ENCODE peak calls at places on chromosomes 2 and 18, in four cellular contexts. G is breast epithelium, Z is mesendoderm, R is brain microvascular endothelial cell. W is an unnamed sample.

GRCh38 chr2:69623236-69623635 is 20.3 kb downstream of the AAK1 start:
- DNase-seq in G (no peak), Z (no peak), R (no peak), W (no peak)

GRCh38 chr18:55781481-55781957 is 193.5 kb upstream of the TCF4 start:
- DNase-seq in G (no peak), Z (peak), R (peak), W (peak)

GRCh38 chr2:129460643-129461198 is 518.7 kb upstream of the RAB6C start:
- DNase-seq in G (no peak), Z (no peak), R (no peak), W (no peak)

GRCh38 chr2:18596993-18597392 is 7.6 kb upstream of the NT5C1B start:
- DNase-seq in G (no peak), Z (no peak), R (no peak), W (no peak)

GRCh38 chr2:200627110-200627770 is 41.4 kb downstream of the AOX1 start:
- DNase-seq in G (no peak), Z (no peak), R (no peak), W (no peak)

GRCh38 chr2:233044974-233045535 is 12.6 kb downstream of the NEU2 start:
- DNase-seq in G (no peak), Z (no peak), R (no peak), W (no peak)

GRCh38 chr18:62637807-62638687 is 77.3 kb upstream of the PHLPP1 start:
- DNase-seq in G (no peak), Z (peak), R (peak), W (no peak)

GRCh38 chr2:88600038-88600465 is 27.2 kb downstream of the EIF2AK3 start:
- DNase-seq in G (no peak), Z (peak), R (peak), W (peak)

GRCh38 chr2:171430516-171431410 is 3.0 kb downstream of the METTL8 start:
- DNase-seq in G (no peak), Z (peak), R (no peak), W (no peak)

GRCh38 chr2:56448999-56449431 is 265.2 kb downstream of the CCDC85A start:
- DNase-seq in G (no peak), Z (peak), R (no peak), W (peak)

GRCh38 chr2:68167186-68167585 is 9.5 kb downstream of the PNO1 start:
- DNase-seq in G (no peak), Z (no peak), R (no peak), W (no peak)

GRCh38 chr2:34012728-34013302 is 413.7 kb upstream of the FAM98A start:
- DNase-seq in G (no peak), Z (peak), R (peak), W (peak)

GRCh38 chr2:51231071-51231470 is 199.1 kb upstream of the NRXN1 start:
- DNase-seq in G (no peak), Z (no peak), R (no peak), W (no peak)

GRCh38 chr2:232245111-232245510 is 133.4 kb upstream of the ALPP start:
- DNase-seq in G (no peak), Z (no peak), R (no peak), W (no peak)

DNA sequence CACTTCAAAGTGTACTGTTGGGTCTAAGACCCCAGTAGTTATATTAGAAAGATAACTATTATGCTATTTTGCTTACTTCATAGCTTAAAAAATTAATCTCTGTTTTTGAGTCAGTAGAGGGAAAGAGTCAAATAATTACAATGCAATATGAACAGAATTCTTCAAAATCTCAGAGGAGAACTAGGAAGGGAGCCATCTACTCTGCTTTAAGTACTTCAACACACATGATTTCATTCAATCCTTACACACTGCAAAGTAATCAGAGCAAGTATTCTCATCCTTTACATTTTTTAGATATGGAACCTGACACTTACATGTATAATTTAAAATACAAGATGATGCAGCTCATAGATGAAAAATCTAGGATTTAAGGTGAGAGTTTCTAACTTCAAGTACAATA is 27.7 kb downstream of the COL5A2 start:
- DNase-seq in G (no peak), Z (no peak), R (no peak), W (no peak)
- H3K27ac ChIP-seq in G (peak), Z (no peak), R (no peak), W (no peak)

GRCh38 chr2:20594048-20594750 is 56.7 kb downstream of the HS1BP3 start:
- DNase-seq in G (peak), Z (no peak), R (no peak), W (no peak)

GRCh38 chr2:20593072-20594034 is 57.5 kb downstream of the HS1BP3 start:
- DNase-seq in G (peak), Z (no peak), R (peak), W (peak)

GRCh38 chr2:20596193-20596972 is 54.5 kb downstream of the HS1BP3 start:
- DNase-seq in G (no peak), Z (peak), R (no peak), W (no peak)

GRCh38 chr2:20595439-20596192 is 55.3 kb downstream of the HS1BP3 start:
- DNase-seq in G (peak), Z (peak), R (peak), W (no peak)

GRCh38 chr2:20594957-20595356 is 55.9 kb downstream of the HS1BP3 start:
- DNase-seq in G (peak), Z (no peak), R (no peak), W (no peak)
- H3K27ac ChIP-seq in G (peak), Z (no peak), R (peak), W (no peak)

GRCh38 chr2:100938031-100939026 is 63.8 kb upstream of the RPL31 start:
- DNase-seq in G (peak), Z (no peak), R (no peak), W (no peak)

GRCh38 chr2:100936070-100936741 is 65.9 kb upstream of the RPL31 start:
- DNase-seq in G (no peak), Z (no peak), R (no peak), W (no peak)

GRCh38 chr2:100936972-100937542 is 65.0 kb upstream of the RPL31 start:
- DNase-seq in G (no peak), Z (no peak), R (no peak), W (no peak)

GRCh38 chr2:100935372-100935752 is 66.7 kb upstream of the RPL31 start:
- DNase-seq in G (no peak), Z (peak), R (peak), W (no peak)

DNA sequence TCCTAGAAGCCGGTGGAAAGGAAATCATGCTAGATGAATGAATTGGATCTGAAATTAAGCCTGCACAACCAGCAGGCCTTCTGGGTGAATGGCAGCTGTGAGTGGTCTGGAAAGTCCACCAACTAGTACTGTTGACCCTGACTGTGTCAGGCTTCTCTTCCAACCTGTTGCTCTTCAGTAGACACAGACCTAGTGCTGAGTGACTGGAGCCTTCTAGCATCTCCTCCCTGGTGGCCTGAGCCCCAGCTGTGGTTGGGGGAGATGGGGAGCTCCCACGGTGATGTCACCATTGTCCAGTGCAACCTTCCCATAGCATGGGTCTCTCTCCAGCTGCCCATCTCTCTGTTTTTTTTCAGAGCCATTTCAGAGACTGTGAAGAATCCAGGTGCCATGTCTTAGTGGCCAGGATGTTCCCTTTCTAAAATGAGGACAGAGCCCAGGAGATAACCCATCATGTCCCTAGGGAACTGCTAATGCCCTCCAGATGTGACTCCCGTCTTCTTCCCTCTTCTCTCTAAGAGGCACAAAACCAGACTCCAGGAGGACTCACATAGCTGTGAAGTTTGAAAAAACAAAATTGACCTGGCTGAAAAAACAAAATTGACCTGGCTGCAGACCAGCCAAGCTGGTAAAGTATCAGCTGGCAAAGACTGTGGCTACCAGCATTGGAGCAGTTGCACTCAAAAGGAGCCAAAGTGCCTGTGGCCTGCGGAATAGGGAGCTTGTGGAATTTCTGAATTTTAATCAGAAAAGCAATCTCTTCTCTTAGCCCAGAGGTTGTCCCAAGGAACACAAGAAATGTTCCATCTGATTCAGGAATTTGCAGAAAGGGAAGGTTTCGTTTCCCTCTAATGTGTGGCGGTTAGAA is 67.4 kb upstream of the RPL31 start:
- DNase-seq in G (no peak), Z (no peak), R (no peak), W (no peak)
- H3K27ac ChIP-seq in G (no peak), Z (no peak), R (no peak), W (no peak)

DNA sequence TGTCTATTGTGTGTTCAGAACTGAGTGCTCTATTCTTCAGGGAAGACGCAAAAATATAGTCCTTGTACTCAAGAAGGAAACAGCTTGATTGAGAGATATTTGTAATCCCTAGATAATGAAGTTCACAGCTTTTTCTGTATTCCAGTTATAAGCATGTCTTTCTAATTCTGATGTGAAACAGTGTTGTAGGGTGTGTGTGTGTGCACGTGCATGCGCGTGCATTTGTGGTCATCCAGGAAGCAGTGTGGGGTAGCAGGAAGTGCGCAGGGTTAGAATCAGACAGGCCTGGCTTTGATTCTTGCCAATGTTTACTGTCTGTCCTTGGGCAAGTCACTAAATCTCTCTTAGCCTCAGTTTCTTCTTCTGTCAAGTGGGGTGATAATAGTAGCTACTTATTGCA is 87.9 kb downstream of the NPAS2 start:
- DNase-seq in G (no peak), Z (no peak), R (no peak), W (no peak)
- H3K27ac ChIP-seq in G (no peak), Z (no peak), R (no peak), W (no peak)